ENCODE peak calls at places on chromosomes 5 and 9, in ten cellular contexts. One of them, this sample, is unnamed.
A peak's percentile ranks its signal among the peaks of the same experiment; 100 is the strongest.

GRCh38 chr9:99845063-99845462 is 23.4 kb downstream of the NR4A3 start:
- DNase-seq in EL: no peak
- DNase-seq in NCI-H1092: no peak
- DNase-seq in A549: no peak
- DNase-seq in A673: no peak
- DNase-seq in stimulated activated CD4-positive, alpha-beta T cell treated with anti-CD3 and anti-CD28 coated beads, Interleukin-15, amount 100 ng/mL, for 24 hours: no peak
- DNase-seq in amygdala: no peak
- DNase-seq in mesothelial cell of epicardium: no peak
- DNase-seq in MV-4-11: no peak
- DNase-seq in brain microvascular endothelial cell: no peak
- DNase-seq in this sample: no peak

GRCh38 chr5:421287-421880 is 21.6 kb upstream of the EXOC3 start:
- DNase-seq in EL: no peak
- DNase-seq in NCI-H1092: no peak
- DNase-seq in A549: no peak
- DNase-seq in A673: no peak
- DNase-seq in stimulated activated CD4-positive, alpha-beta T cell treated with anti-CD3 and anti-CD28 coated beads, Interleukin-15, amount 100 ng/mL, for 24 hours: no peak
- DNase-seq in amygdala: no peak
- DNase-seq in mesothelial cell of epicardium: no peak
- DNase-seq in MV-4-11: no peak
- DNase-seq in brain microvascular endothelial cell: no peak
- DNase-seq in this sample: no peak

GRCh38 chr5:33594006-33594405 is 153.2 kb downstream of the TARS1 start:
- DNase-seq in EL: no peak
- DNase-seq in NCI-H1092: no peak
- DNase-seq in A549: no peak
- DNase-seq in A673: peak; percentile 8
- DNase-seq in stimulated activated CD4-positive, alpha-beta T cell treated with anti-CD3 and anti-CD28 coated beads, Interleukin-15, amount 100 ng/mL, for 24 hours: no peak
- DNase-seq in amygdala: no peak
- DNase-seq in mesothelial cell of epicardium: no peak
- DNase-seq in MV-4-11: no peak
- DNase-seq in brain microvascular endothelial cell: peak; percentile 25
- DNase-seq in this sample: no peak

GRCh38 chr5:78361226-78361993 is 993 bp downstream of the SCAMP1 start:
- DNase-seq in EL: peak; percentile 63
- DNase-seq in NCI-H1092: peak; percentile 9
- DNase-seq in A549: peak; percentile 55
- DNase-seq in A673: peak; percentile 46
- DNase-seq in stimulated activated CD4-positive, alpha-beta T cell treated with anti-CD3 and anti-CD28 coated beads, Interleukin-15, amount 100 ng/mL, for 24 hours: no peak
- DNase-seq in amygdala: no peak
- DNase-seq in mesothelial cell of epicardium: no peak
- DNase-seq in MV-4-11: peak; percentile 89
- DNase-seq in brain microvascular endothelial cell: peak; percentile 37
- DNase-seq in this sample: peak; percentile 73

GRCh38 chr9:111411266-111411665 is 72.9 kb downstream of the ECPAS start:
- DNase-seq in EL: no peak
- DNase-seq in NCI-H1092: no peak
- DNase-seq in A549: no peak
- DNase-seq in A673: no peak
- DNase-seq in stimulated activated CD4-positive, alpha-beta T cell treated with anti-CD3 and anti-CD28 coated beads, Interleukin-15, amount 100 ng/mL, for 24 hours: no peak
- DNase-seq in amygdala: no peak
- DNase-seq in mesothelial cell of epicardium: no peak
- DNase-seq in MV-4-11: no peak
- DNase-seq in brain microvascular endothelial cell: no peak
- DNase-seq in this sample: no peak

GRCh38 chr5:3411363-3411762 is 184.3 kb upstream of the IRX1 start:
- DNase-seq in EL: no peak
- DNase-seq in NCI-H1092: no peak
- DNase-seq in A549: no peak
- DNase-seq in A673: no peak
- DNase-seq in stimulated activated CD4-positive, alpha-beta T cell treated with anti-CD3 and anti-CD28 coated beads, Interleukin-15, amount 100 ng/mL, for 24 hours: no peak
- DNase-seq in amygdala: no peak
- DNase-seq in mesothelial cell of epicardium: no peak
- DNase-seq in MV-4-11: no peak
- DNase-seq in brain microvascular endothelial cell: no peak
- DNase-seq in this sample: no peak

GRCh38 chr9:96478829-96479371 is 28.9 kb downstream of the HABP4 start:
- DNase-seq in EL: peak; percentile 49
- DNase-seq in NCI-H1092: no peak
- DNase-seq in A549: no peak
- DNase-seq in A673: peak; percentile 41
- DNase-seq in stimulated activated CD4-positive, alpha-beta T cell treated with anti-CD3 and anti-CD28 coated beads, Interleukin-15, amount 100 ng/mL, for 24 hours: peak; percentile 49
- DNase-seq in amygdala: no peak
- DNase-seq in mesothelial cell of epicardium: no peak
- DNase-seq in MV-4-11: no peak
- DNase-seq in brain microvascular endothelial cell: no peak
- DNase-seq in this sample: peak; percentile 50

GRCh38 chr5:21646469-21646868 is 1206.7 kb downstream of the CDH12 start:
- DNase-seq in EL: no peak
- DNase-seq in NCI-H1092: no peak
- DNase-seq in A549: no peak
- DNase-seq in A673: no peak
- DNase-seq in stimulated activated CD4-positive, alpha-beta T cell treated with anti-CD3 and anti-CD28 coated beads, Interleukin-15, amount 100 ng/mL, for 24 hours: no peak
- DNase-seq in amygdala: no peak
- DNase-seq in mesothelial cell of epicardium: no peak
- DNase-seq in MV-4-11: no peak
- DNase-seq in brain microvascular endothelial cell: peak; percentile 1
- DNase-seq in this sample: no peak

GRCh38 chr5:6495433-6496206 is 47.0 kb downstream of the UBE2QL1 start:
- DNase-seq in EL: no peak
- DNase-seq in NCI-H1092: no peak
- DNase-seq in A549: no peak
- DNase-seq in A673: no peak
- DNase-seq in stimulated activated CD4-positive, alpha-beta T cell treated with anti-CD3 and anti-CD28 coated beads, Interleukin-15, amount 100 ng/mL, for 24 hours: no peak
- DNase-seq in amygdala: no peak
- DNase-seq in mesothelial cell of epicardium: no peak
- DNase-seq in MV-4-11: peak; percentile 32
- DNase-seq in brain microvascular endothelial cell: no peak
- DNase-seq in this sample: no peak

GRCh38 chr9:105047652-105048031 is 119.7 kb upstream of the ABCA1 start:
- DNase-seq in EL: no peak
- DNase-seq in NCI-H1092: no peak
- DNase-seq in A549: no peak
- DNase-seq in A673: no peak
- DNase-seq in stimulated activated CD4-positive, alpha-beta T cell treated with anti-CD3 and anti-CD28 coated beads, Interleukin-15, amount 100 ng/mL, for 24 hours: no peak
- DNase-seq in amygdala: no peak
- DNase-seq in mesothelial cell of epicardium: no peak
- DNase-seq in MV-4-11: no peak
- DNase-seq in brain microvascular endothelial cell: no peak
- DNase-seq in this sample: no peak

GRCh38 chr5:132473608-132474007 is 17.0 kb downstream of the IRF1 start:
- DNase-seq in EL: no peak
- DNase-seq in NCI-H1092: no peak
- DNase-seq in A549: no peak
- DNase-seq in A673: no peak
- DNase-seq in stimulated activated CD4-positive, alpha-beta T cell treated with anti-CD3 and anti-CD28 coated beads, Interleukin-15, amount 100 ng/mL, for 24 hours: no peak
- DNase-seq in amygdala: no peak
- DNase-seq in mesothelial cell of epicardium: no peak
- DNase-seq in MV-4-11: no peak
- DNase-seq in brain microvascular endothelial cell: no peak
- DNase-seq in this sample: no peak

GRCh38 chr9:120393386-120394057 is 186.4 kb downstream of the CDK5RAP2 start:
- DNase-seq in EL: peak; percentile 67
- DNase-seq in NCI-H1092: no peak
- DNase-seq in A549: no peak
- DNase-seq in A673: no peak
- DNase-seq in stimulated activated CD4-positive, alpha-beta T cell treated with anti-CD3 and anti-CD28 coated beads, Interleukin-15, amount 100 ng/mL, for 24 hours: peak; percentile 12
- DNase-seq in amygdala: no peak
- DNase-seq in mesothelial cell of epicardium: no peak
- DNase-seq in MV-4-11: peak; percentile 56
- DNase-seq in brain microvascular endothelial cell: no peak
- DNase-seq in this sample: no peak

GRCh38 chr5:11619339-11620028 is 284.8 kb downstream of the CTNND2 start:
- DNase-seq in EL: no peak
- DNase-seq in NCI-H1092: no peak
- DNase-seq in A549: no peak
- DNase-seq in A673: peak; percentile 1
- DNase-seq in stimulated activated CD4-positive, alpha-beta T cell treated with anti-CD3 and anti-CD28 coated beads, Interleukin-15, amount 100 ng/mL, for 24 hours: no peak
- DNase-seq in amygdala: peak; percentile 54
- DNase-seq in mesothelial cell of epicardium: no peak
- DNase-seq in MV-4-11: no peak
- DNase-seq in brain microvascular endothelial cell: no peak
- DNase-seq in this sample: no peak

GRCh38 chr9:113622600-113623400 is 159.3 kb downstream of the RGS3 start:
- DNase-seq in EL: peak; percentile 92
- DNase-seq in NCI-H1092: no peak
- DNase-seq in A549: peak; percentile 74
- DNase-seq in A673: peak; percentile 64
- DNase-seq in stimulated activated CD4-positive, alpha-beta T cell treated with anti-CD3 and anti-CD28 coated beads, Interleukin-15, amount 100 ng/mL, for 24 hours: peak; percentile 88
- DNase-seq in amygdala: no peak
- DNase-seq in mesothelial cell of epicardium: no peak
- DNase-seq in MV-4-11: peak; percentile 22
- DNase-seq in brain microvascular endothelial cell: peak; percentile 93
- DNase-seq in this sample: peak; percentile 95

GRCh38 chr5:136901-137300 is 44.9 kb downstream of the PLEKHG4B start:
- DNase-seq in EL: no peak
- DNase-seq in NCI-H1092: no peak
- DNase-seq in A549: no peak
- DNase-seq in A673: peak; percentile 14
- DNase-seq in stimulated activated CD4-positive, alpha-beta T cell treated with anti-CD3 and anti-CD28 coated beads, Interleukin-15, amount 100 ng/mL, for 24 hours: no peak
- DNase-seq in amygdala: no peak
- DNase-seq in mesothelial cell of epicardium: no peak
- DNase-seq in MV-4-11: no peak
- DNase-seq in brain microvascular endothelial cell: no peak
- DNase-seq in this sample: no peak

GRCh38 chr5:110945874-110946436 is 125.6 kb upstream of the TSLP start:
- DNase-seq in EL: no peak
- DNase-seq in NCI-H1092: no peak
- DNase-seq in A549: no peak
- DNase-seq in A673: no peak
- DNase-seq in stimulated activated CD4-positive, alpha-beta T cell treated with anti-CD3 and anti-CD28 coated beads, Interleukin-15, amount 100 ng/mL, for 24 hours: no peak
- DNase-seq in amygdala: no peak
- DNase-seq in mesothelial cell of epicardium: no peak
- DNase-seq in MV-4-11: no peak
- DNase-seq in brain microvascular endothelial cell: no peak
- DNase-seq in this sample: no peak

GRCh38 chr9:132857031-132857430 is 21.1 kb downstream of the AK8 start:
- DNase-seq in EL: peak; percentile 21
- DNase-seq in NCI-H1092: no peak
- DNase-seq in A549: no peak
- DNase-seq in A673: no peak
- DNase-seq in stimulated activated CD4-positive, alpha-beta T cell treated with anti-CD3 and anti-CD28 coated beads, Interleukin-15, amount 100 ng/mL, for 24 hours: no peak
- DNase-seq in amygdala: no peak
- DNase-seq in mesothelial cell of epicardium: no peak
- DNase-seq in MV-4-11: no peak
- DNase-seq in brain microvascular endothelial cell: peak; percentile 5
- DNase-seq in this sample: no peak

GRCh38 chr9:18142964-18143363 is 331.0 kb upstream of the ADAMTSL1 start:
- DNase-seq in EL: peak; percentile 3
- DNase-seq in NCI-H1092: no peak
- DNase-seq in A549: no peak
- DNase-seq in A673: no peak
- DNase-seq in stimulated activated CD4-positive, alpha-beta T cell treated with anti-CD3 and anti-CD28 coated beads, Interleukin-15, amount 100 ng/mL, for 24 hours: no peak
- DNase-seq in amygdala: no peak
- DNase-seq in mesothelial cell of epicardium: no peak
- DNase-seq in MV-4-11: no peak
- DNase-seq in brain microvascular endothelial cell: no peak
- DNase-seq in this sample: no peak

GRCh38 chr5:35902032-35902681 is 36.3 kb downstream of the CAPSL start:
- DNase-seq in EL: peak; percentile 60
- DNase-seq in NCI-H1092: no peak
- DNase-seq in A549: no peak
- DNase-seq in A673: no peak
- DNase-seq in stimulated activated CD4-positive, alpha-beta T cell treated with anti-CD3 and anti-CD28 coated beads, Interleukin-15, amount 100 ng/mL, for 24 hours: peak; percentile 37
- DNase-seq in amygdala: no peak
- DNase-seq in mesothelial cell of epicardium: no peak
- DNase-seq in MV-4-11: peak; percentile 55
- DNase-seq in brain microvascular endothelial cell: peak; percentile 12
- DNase-seq in this sample: no peak

GRCh38 chr9:93636172-93636661 is 59.8 kb downstream of the PHF2 start:
- DNase-seq in EL: no peak
- DNase-seq in NCI-H1092: no peak
- DNase-seq in A549: no peak
- DNase-seq in A673: no peak
- DNase-seq in stimulated activated CD4-positive, alpha-beta T cell treated with anti-CD3 and anti-CD28 coated beads, Interleukin-15, amount 100 ng/mL, for 24 hours: no peak
- DNase-seq in amygdala: no peak
- DNase-seq in mesothelial cell of epicardium: no peak
- DNase-seq in MV-4-11: no peak
- DNase-seq in brain microvascular endothelial cell: no peak
- DNase-seq in this sample: no peak

GRCh38 chr9:14993891-14994554 is 83.8 kb upstream of the FREM1 start:
- DNase-seq in EL: no peak
- DNase-seq in NCI-H1092: no peak
- DNase-seq in A549: no peak
- DNase-seq in A673: peak; percentile 64
- DNase-seq in stimulated activated CD4-positive, alpha-beta T cell treated with anti-CD3 and anti-CD28 coated beads, Interleukin-15, amount 100 ng/mL, for 24 hours: no peak
- DNase-seq in amygdala: no peak
- DNase-seq in mesothelial cell of epicardium: no peak
- DNase-seq in MV-4-11: no peak
- DNase-seq in brain microvascular endothelial cell: no peak
- DNase-seq in this sample: no peak

GRCh38 chr5:172499287-172499686 is 45.0 kb upstream of the SH3PXD2B start:
- DNase-seq in EL: no peak
- DNase-seq in NCI-H1092: no peak
- DNase-seq in A549: no peak
- DNase-seq in A673: no peak
- DNase-seq in stimulated activated CD4-positive, alpha-beta T cell treated with anti-CD3 and anti-CD28 coated beads, Interleukin-15, amount 100 ng/mL, for 24 hours: no peak
- DNase-seq in amygdala: no peak
- DNase-seq in mesothelial cell of epicardium: no peak
- DNase-seq in MV-4-11: no peak
- DNase-seq in brain microvascular endothelial cell: no peak
- DNase-seq in this sample: no peak

GRCh38 chr9:127684576-127684975 is 22.2 kb upstream of the CFAP157 start:
- DNase-seq in EL: peak; percentile 90
- DNase-seq in NCI-H1092: no peak
- DNase-seq in A549: no peak
- DNase-seq in A673: no peak
- DNase-seq in stimulated activated CD4-positive, alpha-beta T cell treated with anti-CD3 and anti-CD28 coated beads, Interleukin-15, amount 100 ng/mL, for 24 hours: no peak
- DNase-seq in amygdala: no peak
- DNase-seq in mesothelial cell of epicardium: no peak
- DNase-seq in MV-4-11: no peak
- DNase-seq in brain microvascular endothelial cell: peak; percentile 45
- DNase-seq in this sample: no peak

GRCh38 chr5:5335708-5336211 is 86.7 kb upstream of the ICE1 start:
- DNase-seq in EL: peak; percentile 91
- DNase-seq in NCI-H1092: no peak
- DNase-seq in A549: peak; percentile 46
- DNase-seq in A673: peak; percentile 35
- DNase-seq in stimulated activated CD4-positive, alpha-beta T cell treated with anti-CD3 and anti-CD28 coated beads, Interleukin-15, amount 100 ng/mL, for 24 hours: no peak
- DNase-seq in amygdala: no peak
- DNase-seq in mesothelial cell of epicardium: no peak
- DNase-seq in MV-4-11: no peak
- DNase-seq in brain microvascular endothelial cell: peak; percentile 89
- DNase-seq in this sample: no peak

GRCh38 chr9:69801994-69802393 is 18.6 kb upstream of the CFAP95 start:
- DNase-seq in EL: peak; percentile 10
- DNase-seq in NCI-H1092: no peak
- DNase-seq in A549: no peak
- DNase-seq in A673: no peak
- DNase-seq in stimulated activated CD4-positive, alpha-beta T cell treated with anti-CD3 and anti-CD28 coated beads, Interleukin-15, amount 100 ng/mL, for 24 hours: no peak
- DNase-seq in amygdala: no peak
- DNase-seq in mesothelial cell of epicardium: no peak
- DNase-seq in MV-4-11: peak; percentile 14
- DNase-seq in brain microvascular endothelial cell: no peak
- DNase-seq in this sample: no peak

GRCh38 chr9:134289241-134289875 is 36.9 kb upstream of the RXRA start:
- DNase-seq in EL: no peak
- DNase-seq in NCI-H1092: no peak
- DNase-seq in A549: no peak
- DNase-seq in A673: no peak
- DNase-seq in stimulated activated CD4-positive, alpha-beta T cell treated with anti-CD3 and anti-CD28 coated beads, Interleukin-15, amount 100 ng/mL, for 24 hours: no peak
- DNase-seq in amygdala: no peak
- DNase-seq in mesothelial cell of epicardium: no peak
- DNase-seq in MV-4-11: no peak
- DNase-seq in brain microvascular endothelial cell: no peak
- DNase-seq in this sample: no peak

GRCh38 chr5:76084496-76085285 is 1.5 kb downstream of the SV2C start:
- DNase-seq in EL: no peak
- DNase-seq in NCI-H1092: no peak
- DNase-seq in A549: no peak
- DNase-seq in A673: peak; percentile 63
- DNase-seq in stimulated activated CD4-positive, alpha-beta T cell treated with anti-CD3 and anti-CD28 coated beads, Interleukin-15, amount 100 ng/mL, for 24 hours: peak; percentile 30
- DNase-seq in amygdala: no peak
- DNase-seq in mesothelial cell of epicardium: no peak
- DNase-seq in MV-4-11: no peak
- DNase-seq in brain microvascular endothelial cell: no peak
- DNase-seq in this sample: no peak

GRCh38 chr5:26802944-26803343 is 235.4 kb downstream of the CDH9 start:
- DNase-seq in EL: no peak
- DNase-seq in NCI-H1092: no peak
- DNase-seq in A549: no peak
- DNase-seq in A673: no peak
- DNase-seq in stimulated activated CD4-positive, alpha-beta T cell treated with anti-CD3 and anti-CD28 coated beads, Interleukin-15, amount 100 ng/mL, for 24 hours: no peak
- DNase-seq in amygdala: no peak
- DNase-seq in mesothelial cell of epicardium: no peak
- DNase-seq in MV-4-11: no peak
- DNase-seq in brain microvascular endothelial cell: no peak
- DNase-seq in this sample: no peak